ENCODE peak calls at places on chromosomes 13 and 19, in four cellular contexts. H, Y, W and I are unnamed samples.

GRCh38 chr13:62643799-62644484 is 1228.3 kb upstream of the PCDH20 start:
- DNase-seq in H (no peak), Y (no peak), W (no peak), I (no peak)

GRCh38 chr13:93690139-93690538 is 463.5 kb downstream of the GPC6 start:
- DNase-seq in H (peak; percentile 37), Y (no peak), W (no peak), I (peak; percentile 8)

GRCh38 chr19:17553256-17553655 is 2.2 kb upstream of the COLGALT1 start:
- DNase-seq in H (no peak), Y (peak; percentile 59), W (peak; percentile 10), I (no peak)

GRCh38 chr19:21101511-21102242 is 19.7 kb downstream of the ZNF714 start:
- DNase-seq in H (no peak), Y (no peak), W (no peak), I (no peak)

GRCh38 chr13:43102304-43102703 is 78.9 kb downstream of the DNAJC15 start:
- DNase-seq in H (no peak), Y (no peak), W (no peak), I (no peak)

GRCh38 chr13:45690636-45691035 is 11.5 kb upstream of the CBY2 start:
- DNase-seq in H (peak; percentile 71), Y (no peak), W (no peak), I (no peak)

GRCh38 chr13:27918041-27918917 is 1.5 kb upstream of the PDX1 start:
- DNase-seq in H (no peak), Y (no peak), W (no peak), I (no peak)

GRCh38 chr13:47175172-47175806 is 278.4 kb upstream of the HTR2A start:
- DNase-seq in H (no peak), Y (no peak), W (no peak), I (no peak)

GRCh38 chr19:51687791-51688664 is 5.1 kb upstream of the SPACA6 start:
- DNase-seq in H (peak; percentile 90), Y (peak; percentile 45), W (peak; percentile 41), I (peak; percentile 52)

GRCh38 chr19:45170146-45171106 is 7.6 kb downstream of the TRAPPC6A start:
- DNase-seq in H (no peak), Y (peak; percentile 23), W (no peak), I (no peak)

GRCh38 chr13:105638446-105638845 is 897.0 kb downstream of the EFNB2 start:
- DNase-seq in H (no peak), Y (no peak), W (no peak), I (no peak)

GRCh38 chr13:99976502-99977115 is 5.0 kb upstream of the ZIC2 start:
- DNase-seq in H (no peak), Y (no peak), W (no peak), I (no peak)

GRCh38 chr19:5621311-5621944 is 1.1 kb downstream of the SAFB2 start:
- DNase-seq in H (no peak), Y (peak; percentile 27), W (no peak), I (no peak)

GRCh38 chr13:37495046-37495445 is 103.5 kb downstream of the POSTN start:
- DNase-seq in H (no peak), Y (no peak), W (no peak), I (no peak)

GRCh38 chr19:30719991-30720329 is 347.8 kb downstream of the ZNF536 start:
- DNase-seq in H (peak; percentile 78), Y (no peak), W (peak; percentile 41), I (peak; percentile 42)

GRCh38 chr19:16867211-16867610 is 21.6 kb upstream of the F2RL3 start:
- DNase-seq in H (no peak), Y (no peak), W (no peak), I (no peak)

GRCh38 chr13:114110091-114110829 is 22.2 kb downstream of the RASA3 start:
- DNase-seq in H (peak; percentile 77), Y (no peak), W (peak; percentile 65), I (peak; percentile 59)

GRCh38 chr19:35299523-35300339 is 7.8 kb downstream of the MAG start:
- DNase-seq in H (peak; percentile 43), Y (no peak), W (no peak), I (peak; percentile 94)

GRCh38 chr13:40505196-40505595 is 161.2 kb downstream of the FOXO1 start:
- DNase-seq in H (no peak), Y (no peak), W (no peak), I (no peak)

GRCh38 chr19:15869109-15869555 is 28.7 kb downstream of the CYP4F2 start:
- DNase-seq in H (peak; percentile 75), Y (peak; percentile 42), W (peak; percentile 20), I (peak; percentile 31)

GRCh38 chr19:41531438-41532311 is 44.3 kb upstream of the CEACAM21 start:
- DNase-seq in H (peak; percentile 21), Y (peak; percentile 59), W (no peak), I (peak; percentile 19)

GRCh38 chr13:43522788-43523187 is 264.0 kb downstream of the ENOX1 start:
- DNase-seq in H (no peak), Y (no peak), W (no peak), I (no peak)

GRCh38 chr19:9958451-9958850 is 22.1 kb upstream of the OLFM2 start:
- DNase-seq in H (no peak), Y (no peak), W (no peak), I (no peak)

GRCh38 chr19:42498387-42498786 is 29.9 kb downstream of the CEACAM1 start:
- DNase-seq in H (no peak), Y (peak; percentile 33), W (no peak), I (no peak)

GRCh38 chr19:51121257-51121656 is 3.4 kb upstream of the SIGLEC9 start:
- DNase-seq in H (no peak), Y (no peak), W (no peak), I (no peak)

GRCh38 chr13:97344250-97345175 is 89.5 kb upstream of the RAP2A start:
- DNase-seq in H (peak; percentile 59), Y (peak; percentile 70), W (no peak), I (peak; percentile 35)

GRCh38 chr13:106498158-106498557 is 37.3 kb downstream of the EFNB2 start:
- DNase-seq in H (no peak), Y (no peak), W (no peak), I (no peak)

GRCh38 chr19:41548954-41549688 is 26.8 kb upstream of the CEACAM21 start:
- DNase-seq in H (peak; percentile 79), Y (no peak), W (no peak), I (no peak)

GRCh38 chr19:1540353-1540925 is 16.6 kb downstream of the PLK5 start:
- DNase-seq in H (no peak), Y (no peak), W (no peak), I (no peak)